ENCODE peak calls at places on chromosomes 6 and 20, in five cellular contexts. Y is A549, M is H1, A is HepG2, T is GM12878. Q is an unnamed sample.

GRCh38 chr6:3825851-3826581 is 23.2 kb upstream of the FAM50B start:
- DNase-seq in T (no peak), M (no peak), Y (peak), A (peak), Q (no peak)

GRCh38 chr20:56665806-56666205 is 36.7 kb downstream of the TFAP2C start:
- DNase-seq in A (no peak), M (no peak), Y (peak), T (no peak), Q (no peak)

GRCh38 chr6:108847738-108848115 is 495 bp upstream of the ARMC2 start:
- DNase-seq in T (no peak), Y (no peak), M (no peak), A (no peak), Q (no peak)

GRCh38 chr6:835476-836160 is 142.7 kb upstream of the EXOC2 start:
- DNase-seq in Y (peak), A (no peak), T (no peak), M (no peak), Q (no peak)

GRCh38 chr6:142893088-142893487 is 51.9 kb downstream of the HIVEP2 start:
- DNase-seq in Y (no peak), A (no peak), M (no peak), T (no peak), Q (no peak)

GRCh38 chr6:111230351-111231077 is 143.2 kb downstream of the SLC16A10 start:
- DNase-seq in Y (no peak), T (no peak), A (no peak), M (no peak), Q (no peak)

GRCh38 chr6:137801352-137802088 is 65.5 kb upstream of the TNFAIP3 start:
- DNase-seq in M (no peak), Y (no peak), A (no peak), T (no peak), Q (no peak)

GRCh38 chr6:55450007-55450406 is 122.7 kb downstream of the GFRAL start:
- DNase-seq in M (no peak), A (no peak), T (no peak), Y (no peak), Q (no peak)

GRCh38 chr6:18122128-18123093 is at the start of gene NHLRC1:
- DNase-seq in M (peak), A (peak), Y (peak), T (peak), Q (no peak)

GRCh38 chr6:52545050-52545843 is 31.6 kb downstream of the TRAM2 start:
- DNase-seq in T (no peak), M (no peak), A (peak), Y (no peak), Q (no peak)

GRCh38 chr6:27829453-27830211 is 82.6 kb downstream of the OR2B2 start:
- DNase-seq in Y (no peak), T (no peak), A (peak), M (no peak), Q (no peak)

GRCh38 chr6:96909826-96910225 is 12.1 kb upstream of the NDUFAF4 start:
- DNase-seq in M (no peak), A (no peak), Y (no peak), T (no peak), Q (no peak)

GRCh38 chr6:43014434-43014909 is 423 bp downstream of the KLHDC3 start:
- DNase-seq in A (no peak), M (no peak), T (no peak), Y (no peak), Q (no peak)

GRCh38 chr20:52972190-52972937 is at the start of gene TSHZ2:
- DNase-seq in M (no peak), A (peak), T (no peak), Y (peak), Q (no peak)

GRCh38 chr6:50952092-50952932 is 133.6 kb downstream of the TFAP2B start:
- DNase-seq in Y (no peak), A (no peak), M (no peak), T (no peak), Q (no peak)

GRCh38 chr6:3222506-3223038 is 4.9 kb downstream of the TUBB2B start:
- DNase-seq in A (no peak), Y (no peak), T (no peak), M (no peak), Q (no peak)

GRCh38 chr6:143621876-143622605 is 55.7 kb upstream of the PHACTR2 start:
- DNase-seq in T (no peak), A (no peak), M (no peak), Y (no peak), Q (no peak)

GRCh38 chr6:30612687-30613248 is 4.3 kb downstream of the PPP1R10 start:
- DNase-seq in Y (no peak), T (no peak), A (no peak), M (no peak), Q (no peak)

GRCh38 chr20:45433316-45433715 is 17.4 kb downstream of the PIGT start:
- DNase-seq in M (no peak), Y (no peak), A (no peak), T (no peak), Q (no peak)

GRCh38 chr6:41080623-41081022 is 7.8 kb downstream of the NFYA start:
- DNase-seq in Y (no peak), A (no peak), T (no peak), M (no peak), Q (no peak)

GRCh38 chr6:164273491-164273890 is 859.0 kb downstream of the QKI start:
- DNase-seq in M (no peak), T (no peak), A (no peak), Y (no peak), Q (no peak)

GRCh38 chr6:50658561-50658960 is 54.8 kb upstream of the TFAP2D start:
- DNase-seq in A (no peak), T (no peak), M (no peak), Y (no peak), Q (no peak)

GRCh38 chr6:20691185-20691584 is 156.9 kb downstream of the CDKAL1 start:
- DNase-seq in T (no peak), M (no peak), Y (no peak), A (no peak), Q (no peak)

DNA sequence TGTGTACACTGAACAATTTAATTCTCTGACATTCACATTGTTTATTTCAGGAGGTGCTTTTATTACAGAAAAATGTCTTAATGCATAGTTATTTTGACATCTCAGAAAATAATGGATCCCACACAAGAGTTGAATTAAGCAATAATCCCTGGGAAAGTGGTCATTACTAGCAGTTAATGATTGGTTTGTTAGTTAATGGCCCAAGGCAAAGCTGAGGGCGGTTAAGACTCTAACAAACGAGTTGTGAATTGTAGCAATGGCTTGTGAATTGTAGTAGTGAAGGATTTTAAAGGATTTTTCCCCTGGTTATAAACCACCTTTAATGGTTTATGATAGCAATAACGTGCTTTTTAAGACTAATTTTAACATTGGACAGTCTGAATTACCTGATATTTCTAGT is 1316.0 kb upstream of the GJE1 start:
- DNase-seq in M (no peak), T (no peak), A (no peak), Y (no peak), Q (no peak)
- TF ChIP-seq CEBPB in M (no peak), T (no peak), A (no peak), Y (no peak), Q (no peak)

GRCh38 chr6:48403587-48403986 is 292.6 kb upstream of the PTCHD4 start:
- DNase-seq in A (no peak), M (no peak), T (no peak), Y (no peak), Q (peak)

DNA sequence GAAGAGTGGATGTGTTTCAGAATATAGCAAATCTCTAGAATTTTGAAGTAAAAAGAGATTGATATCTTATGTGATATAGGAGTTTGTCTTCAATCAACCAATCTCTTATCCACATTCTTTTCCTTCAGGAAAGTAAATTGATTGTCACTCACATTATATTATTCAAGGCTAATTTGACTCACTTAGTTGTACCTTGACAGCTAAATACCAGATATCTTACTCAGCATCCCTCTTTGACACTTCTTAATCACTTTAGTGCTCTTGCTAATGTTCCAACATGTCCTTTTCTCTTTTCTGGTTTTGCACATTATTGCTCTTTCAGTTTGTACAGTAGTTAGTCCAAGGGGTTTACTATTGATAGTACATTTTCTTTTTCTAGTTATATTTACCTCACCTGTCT is 286.9 kb upstream of the PTCHD4 start:
- DNase-seq in Y (no peak), A (no peak), T (no peak), M (no peak), Q (no peak)
- TF ChIP-seq EP300 in Y (no peak), A (no peak), T (no peak), M (no peak), Q (no peak)

GRCh38 chr20:25511183-25511582 is 74.1 kb downstream of the NINL start:
- DNase-seq in A (no peak), Y (no peak), M (no peak), T (no peak), Q (no peak)
- TF ChIP-seq CEBPB in A (no peak), Y (no peak), M (no peak), T (no peak), Q (no peak)

GRCh38 chr20:12203399-12203798 is 285.7 kb downstream of the BTBD3 start:
- DNase-seq in Y (no peak), A (no peak), M (no peak), T (no peak), Q (no peak)
- TF ChIP-seq EP300 in Y (no peak), A (no peak), M (no peak), T (no peak), Q (no peak)

DNA sequence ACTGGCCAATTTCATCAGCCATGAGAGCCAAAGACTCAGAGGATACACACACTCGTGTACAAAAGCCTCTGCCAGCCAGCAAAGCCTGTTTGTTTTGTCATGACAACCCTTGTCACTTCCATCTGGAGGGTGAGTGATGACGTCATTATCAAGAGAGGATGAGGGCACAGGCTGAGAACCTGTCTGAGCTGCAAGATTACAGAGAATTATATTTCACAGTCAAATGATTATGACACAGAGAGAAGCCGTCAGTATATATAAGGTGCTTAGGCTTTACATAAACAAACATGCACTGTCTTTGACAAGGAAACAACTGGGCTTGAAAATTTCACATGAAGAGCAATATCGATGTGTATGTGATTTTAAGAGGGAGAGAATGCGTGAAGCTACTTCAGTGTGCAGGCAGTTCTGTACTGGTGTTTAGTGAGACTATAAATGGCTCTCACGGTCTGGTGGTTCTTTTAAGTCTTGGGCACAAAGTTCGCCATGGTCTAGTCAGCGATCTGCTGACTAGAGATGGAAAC is 36.5 kb upstream of the BCLAF1 start:
- DNase-seq in T (no peak), M (no peak), Y (peak), A (peak), Q (no peak)
- TF ChIP-seq CEBPB in T (no peak), M (no peak), Y (no peak), A (no peak), Q (peak)

GRCh38 chr20:38167851-38168760 is 3.0 kb upstream of the TGM2 start:
- DNase-seq in Y (peak), A (peak), M (no peak), T (no peak), Q (no peak)
- TF ChIP-seq EP300 in Y (peak), A (no peak), M (no peak), T (no peak), Q (no peak)

DNA sequence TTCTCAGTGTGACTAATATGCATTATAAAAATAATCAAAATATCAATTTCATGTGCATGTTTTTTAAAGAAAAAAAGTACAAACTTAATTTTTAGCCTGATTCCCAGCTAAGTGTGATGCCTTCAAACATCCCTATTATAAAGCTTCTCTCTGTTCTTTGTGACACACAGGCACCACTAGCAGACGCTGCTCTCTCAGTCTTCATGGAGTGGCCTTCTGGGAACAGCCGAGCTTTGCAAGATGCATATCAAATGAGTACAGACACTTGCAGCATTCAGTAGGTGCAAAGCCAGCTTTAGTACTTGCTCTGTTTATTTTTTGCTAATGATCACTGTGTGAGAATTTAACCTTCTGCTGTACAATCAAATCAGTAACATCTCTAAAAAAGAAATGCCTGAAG is 340.0 kb downstream of the ADGRB3 start:
- DNase-seq in Y (peak), M (no peak), A (no peak), T (no peak), Q (peak)
- TF ChIP-seq CEBPB in Y (no peak), M (no peak), A (no peak), T (no peak), Q (no peak)

GRCh38 chr6:32109114-32109764 is at the start of gene TNXB:
- DNase-seq in T (no peak), A (no peak), M (no peak), Y (no peak), Q (peak)

GRCh38 chr6:32107447-32107846 is 1.7 kb downstream of the TNXB start:
- DNase-seq in T (no peak), Y (no peak), A (no peak), M (no peak), Q (no peak)

GRCh38 chr6:32109765-32110160 is 625 bp upstream of the TNXB start:
- DNase-seq in A (no peak), T (no peak), Y (no peak), M (no peak), Q (no peak)

GRCh38 chr6:32108727-32109113 is 418 bp downstream of the TNXB start:
- DNase-seq in A (no peak), T (no peak), M (no peak), Y (no peak), Q (no peak)

DNA sequence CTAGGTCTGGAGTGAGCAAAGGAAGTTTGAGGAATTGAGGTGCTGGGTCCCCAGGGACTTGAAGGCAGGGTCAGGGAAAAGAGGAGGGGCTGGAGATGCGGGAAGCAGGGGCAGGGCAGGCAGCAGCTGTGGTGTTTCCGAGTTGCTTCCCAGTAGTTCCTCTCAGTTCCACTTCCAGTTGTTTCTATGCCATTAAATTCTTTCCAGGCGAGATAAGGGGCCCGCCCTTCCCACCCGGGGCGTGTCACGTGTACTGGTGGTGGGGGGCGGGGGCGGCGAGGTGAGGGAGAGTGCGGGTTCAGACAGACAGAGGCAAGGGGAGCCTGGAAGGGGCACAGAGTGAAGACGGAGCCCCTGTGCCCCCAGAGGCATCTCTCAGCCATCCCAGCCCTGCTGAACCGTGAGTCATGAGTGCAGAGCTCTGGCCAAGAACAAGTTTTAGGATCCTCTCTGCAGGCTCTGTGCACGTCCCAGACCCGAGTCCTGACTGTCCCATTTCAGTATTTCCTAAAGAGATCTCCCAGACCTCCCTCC is 977 bp downstream of the TNXB start:
- DNase-seq in A (no peak), M (no peak), Y (no peak), T (no peak), Q (peak)
- TF ChIP-seq EP300 in A (no peak), M (no peak), Y (no peak), T (no peak), Q (no peak)

GRCh38 chr20:36542019-36542488 is 735 bp downstream of the MYL9 start:
- DNase-seq in M (no peak), Y (peak), A (peak), T (no peak), Q (peak)
- TF ChIP-seq CEBPB in M (no peak), Y (no peak), A (no peak), T (no peak), Q (no peak)

GRCh38 chr6:6811151-6812002 is 222.9 kb downstream of the LY86 start:
- DNase-seq in M (peak), Y (peak), T (no peak), A (peak), Q (no peak)
- TF ChIP-seq EP300 in M (no peak), Y (peak), T (no peak), A (no peak), Q (no peak)

Q was measured in K562.